ENCODE peak calls at places on chromosomes 5 and 9, in eight cellular contexts. N is left ventricle myocardium inferior, K is GM06990, Q is lower lobe of right lung, Z is neural progenitor cell, D is mammary epithelial cell, Y is thyroid gland, O is pancreas. A is an unnamed sample.

GRCh38 chr5:38273626-38274025 is 15.3 kb downstream of the EGFLAM start:
- DNase-seq in N (no peak), K (no peak), Q (no peak), Z (no peak), D (no peak), Y (no peak), O (no peak), A (no peak)

GRCh38 chr5:180470966-180471582 is 23.1 kb upstream of the CNOT6 start:
- DNase-seq in N (peak; percentile 32), K (no peak), Q (peak; percentile 67), Z (peak; percentile 78), D (peak; percentile 12), Y (peak; percentile 62), O (peak; percentile 55), A (peak; percentile 66)

GRCh38 chr9:88433583-88434240 is 45.5 kb downstream of the SPIN1 start:
- DNase-seq in N (no peak), K (no peak), Q (no peak), Z (no peak), D (no peak), Y (no peak), O (no peak), A (no peak)

GRCh38 chr5:96335873-96336272 is 97.2 kb downstream of the PCSK1 start:
- DNase-seq in N (no peak), K (no peak), Q (no peak), Z (no peak), D (peak; percentile 70), Y (no peak), O (no peak), A (no peak)

GRCh38 chr5:54874337-54875021 is 110.9 kb downstream of the ESM1 start:
- DNase-seq in N (no peak), K (no peak), Q (no peak), Z (no peak), D (peak; percentile 21), Y (no peak), O (no peak), A (no peak)

GRCh38 chr9:8889100-8889499 is 1089.5 kb upstream of the DMAC1 start:
- DNase-seq in N (no peak), K (no peak), Q (no peak), Z (no peak), D (no peak), Y (no peak), O (no peak), A (no peak)

GRCh38 chr9:101235105-101235866 is 149.5 kb downstream of the BAAT start:
- DNase-seq in N (no peak), K (no peak), Q (no peak), Z (peak; percentile 58), D (peak; percentile 19), Y (no peak), O (no peak), A (no peak)

GRCh38 chr9:70479880-70480291 is 65.4 kb upstream of the KLF9 start:
- DNase-seq in N (no peak), K (no peak), Q (peak; percentile 50), Z (peak; percentile 20), D (no peak), Y (peak; percentile 63), O (peak; percentile 30), A (no peak)

GRCh38 chr5:39662945-39663344 is 238.2 kb upstream of the DAB2 start:
- DNase-seq in N (no peak), K (no peak), Q (no peak), Z (no peak), D (no peak), Y (no peak), O (no peak), A (no peak)

GRCh38 chr9:109843651-109844050 is 63.7 kb downstream of the PALM2AKAP2 start:
- DNase-seq in N (peak; percentile 89), K (no peak), Q (peak; percentile 47), Z (no peak), D (no peak), Y (no peak), O (no peak), A (no peak)

GRCh38 chr5:150341989-150342388 is 15.5 kb upstream of the TCOF1 start:
- DNase-seq in N (no peak), K (no peak), Q (no peak), Z (no peak), D (no peak), Y (no peak), O (no peak), A (no peak)

GRCh38 chr5:61591859-61592258 is 259.8 kb downstream of the ZSWIM6 start:
- DNase-seq in N (no peak), K (no peak), Q (no peak), Z (no peak), D (no peak), Y (no peak), O (no peak), A (no peak)

GRCh38 chr9:79256691-79257213 is 315.0 kb upstream of the TLE4 start:
- DNase-seq in N (no peak), K (no peak), Q (no peak), Z (peak; percentile 82), D (peak; percentile 9), Y (peak; percentile 26), O (peak; percentile 27), A (no peak)

GRCh38 chr5:31421806-31422586 is 109.9 kb downstream of the DROSHA start:
- DNase-seq in N (no peak), K (no peak), Q (no peak), Z (no peak), D (no peak), Y (peak; percentile 68), O (no peak), A (no peak)

GRCh38 chr5:60586307-60586901 is 113.6 kb downstream of the DEPDC1B start:
- DNase-seq in N (no peak), K (peak; percentile 26), Q (no peak), Z (peak; percentile 7), D (no peak), Y (no peak), O (no peak), A (no peak)

GRCh38 chr5:146667633-146668032 is 151.6 kb upstream of the GPR151 start:
- DNase-seq in N (no peak), K (no peak), Q (no peak), Z (no peak), D (peak; percentile 40), Y (no peak), O (no peak), A (no peak)

GRCh38 chr5:134252671-134253070 is 26.8 kb upstream of the PPP2CA start:
- DNase-seq in N (no peak), K (no peak), Q (no peak), Z (no peak), D (peak; percentile 90), Y (peak; percentile 42), O (no peak), A (no peak)

GRCh38 chr5:74641014-74641777 is 668 bp upstream of the ENC1 start:
- DNase-seq in N (peak; percentile 83), K (peak; percentile 71), Q (peak; percentile 90), Z (peak; percentile 88), D (peak; percentile 84), Y (peak; percentile 62), O (peak; percentile 62), A (peak; percentile 90)

DNA sequence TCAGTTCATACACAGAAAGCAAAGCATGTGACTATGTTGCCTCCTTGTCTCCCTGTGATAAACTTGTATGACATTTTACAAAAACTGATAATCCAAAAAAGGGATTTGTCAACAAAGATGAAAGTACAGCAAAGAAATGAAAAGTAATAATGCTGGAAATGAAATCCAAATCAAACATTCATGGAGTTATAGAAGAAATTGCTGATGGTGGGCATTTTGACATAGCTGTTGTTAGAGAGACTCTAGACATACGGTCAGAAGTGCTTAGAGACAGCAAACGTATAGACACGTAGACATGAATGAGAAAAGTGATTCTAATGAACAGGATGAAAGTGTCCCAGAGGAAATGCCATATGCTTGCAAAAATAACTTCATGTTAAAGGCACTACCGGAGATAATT is 186.9 kb upstream of the RGMB start:
- DNase-seq in N (no peak), K (no peak), Q (no peak), Z (no peak), D (no peak), Y (no peak), O (no peak), A (no peak)
- H3K4me3 ChIP-seq in N (no peak overlapping the region), K (no peak overlapping the region), Q (no peak overlapping the region), Z (no peak overlapping the region), D (no peak overlapping the region), Y (no peak overlapping the region), O (no peak overlapping the region), A (no peak overlapping the region)

GRCh38 chr9:1460143-1460769 is 410.1 kb downstream of the DMRT2 start:
- DNase-seq in N (no peak), K (no peak), Q (no peak), Z (no peak), D (peak; percentile 2), Y (no peak), O (peak; percentile 21), A (no peak)
- H3K27me3 ChIP-seq in N (no peaks in the 10 kb centered on the region), K (no peaks in the 10 kb centered on the region), Q (no peaks in the 10 kb centered on the region), Z (no peaks in the 10 kb centered on the region), D (no peaks in the 10 kb centered on the region), Y (no peaks in the 10 kb centered on the region), O (no peaks in the 10 kb centered on the region), A (no peaks in the 10 kb centered on the region)

GRCh38 chr5:68173007-68173406 is 42.5 kb upstream of the PIK3R1 start:
- DNase-seq in N (no peak), K (no peak), Q (no peak), Z (no peak), D (no peak), Y (no peak), O (no peak), A (no peak)
- H3K4me3 ChIP-seq in N (no peak overlapping the region), K (no peak overlapping the region), Q (no peak overlapping the region), Z (no peak overlapping the region), D (no peak overlapping the region), Y (no peak overlapping the region), O (no peak overlapping the region), A (no peak overlapping the region)

GRCh38 chr5:1103505-1104326 is 8.1 kb downstream of the SLC12A7 start:
- DNase-seq in N (peak; percentile 88), K (no peak), Q (peak; percentile 81), Z (no peak), D (no peak), Y (peak; percentile 85), O (peak; percentile 68), A (peak; percentile 86)

GRCh38 chr5:1099931-1100651 is 11.8 kb downstream of the SLC12A7 start:
- DNase-seq in N (no peak), K (no peak), Q (no peak), Z (peak; percentile 54), D (no peak), Y (no peak), O (no peak), A (no peak)

GRCh38 chr5:1100652-1101574 is 10.9 kb downstream of the SLC12A7 start:
- DNase-seq in N (no peak), K (no peak), Q (no peak), Z (peak; percentile 50), D (no peak), Y (no peak), O (no peak), A (no peak)

GRCh38 chr5:1103093-1103492 is 8.8 kb downstream of the SLC12A7 start:
- DNase-seq in N (no peak), K (no peak), Q (no peak), Z (no peak), D (no peak), Y (no peak), O (no peak), A (no peak)

DNA sequence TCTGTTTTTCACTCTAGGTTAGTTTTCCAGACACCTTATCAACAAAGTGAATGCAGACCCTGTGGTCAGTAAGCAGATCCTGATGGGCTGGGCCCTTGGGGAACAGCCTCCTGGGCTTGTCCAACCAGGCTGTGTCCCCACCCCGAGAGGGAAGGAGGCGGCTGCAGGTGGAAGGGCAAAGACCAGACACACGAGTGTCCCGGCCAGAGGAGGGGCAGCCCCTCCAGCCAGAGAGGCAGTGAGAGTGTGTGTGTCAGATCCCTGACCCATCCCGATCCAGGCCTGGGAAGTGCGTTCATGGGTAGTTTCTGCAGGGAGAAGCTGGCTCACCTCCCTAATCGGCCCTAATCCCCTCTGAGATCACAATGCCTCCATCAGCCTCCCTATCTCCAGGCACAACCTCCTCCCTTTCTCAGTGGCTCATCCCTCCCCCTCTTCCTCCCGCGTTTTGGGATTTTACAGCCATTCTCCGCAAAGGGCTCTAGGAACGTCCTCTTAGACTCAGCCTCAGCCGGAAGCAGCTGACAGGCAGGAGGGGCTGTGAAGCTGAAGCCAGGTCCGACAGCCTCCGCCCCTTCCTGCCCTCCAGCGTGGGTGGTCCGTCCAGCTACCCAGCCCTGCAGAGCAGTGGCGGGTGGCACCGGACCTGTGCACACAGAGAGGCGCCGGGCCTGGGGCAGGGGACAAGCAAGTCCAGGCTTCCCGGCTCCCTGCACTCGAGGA is 9.7 kb downstream of the SLC12A7 start:
- DNase-seq in N (peak; percentile 61), K (no peak), Q (no peak), Z (peak; percentile 94), D (no peak), Y (peak; percentile 56), O (no peak), A (no peak)
- H3K27me3 ChIP-seq in N (no peaks in the 10 kb centered on the region), K (no peaks in the 10 kb centered on the region), Q (no peaks in the 10 kb centered on the region), Z (no peaks in the 10 kb centered on the region), D (no peaks in the 10 kb centered on the region), Y (no peaks in the 10 kb centered on the region), O (no peaks in the 10 kb centered on the region), A (no peaks in the 10 kb centered on the region)

A was measured in upper lobe of right lung.